ENCODE peak calls at places on chromosome 2, in six cellular contexts. M is lower lobe of right lung; T is iPS DF 6.9; V is CD4-positive, alpha-beta memory T cell; F is endodermal cell; U is mesendoderm. S is an unnamed sample.

GRCh38 chr2:108449410-108450200 is 599 bp downstream of the GCC2 start:
- DNase-seq in V (peak; percentile 53), U (peak; percentile 32), M (no peak), T (no peak), F (no peak), S (peak; percentile 21)

GRCh38 chr2:238916875-238917590 is 69.1 kb downstream of the TWIST2 start:
- DNase-seq in V (no peak), T (no peak), M (no peak), U (no peak), F (no peak), S (no peak)

GRCh38 chr2:239904496-239904895 is 120.6 kb downstream of the NDUFA10 start:
- DNase-seq in F (no peak), U (no peak), M (no peak), T (no peak), V (no peak), S (no peak)

GRCh38 chr2:135820003-135820618 is 16.9 kb downstream of the LCT start:
- DNase-seq in T (no peak), V (peak; percentile 28), F (no peak), M (no peak), U (no peak), S (no peak)

GRCh38 chr2:167048829-167049228 is 160.5 kb downstream of the XIRP2 start:
- DNase-seq in M (no peak), F (no peak), U (peak; percentile 55), V (no peak), T (peak; percentile 2), S (peak; percentile 5)

GRCh38 chr2:238684362-238685326 is 163.2 kb upstream of the TWIST2 start:
- DNase-seq in F (no peak), M (no peak), U (no peak), T (no peak), V (no peak), S (peak; percentile 99)

GRCh38 chr2:185978634-185979405 is 240.2 kb downstream of the FSIP2 start:
- DNase-seq in T (no peak), M (no peak), U (no peak), F (no peak), V (no peak), S (peak; percentile 90)

GRCh38 chr2:26017464-26018183 is 16.3 kb upstream of the RAB10 start:
- DNase-seq in T (no peak), F (no peak), V (no peak), M (no peak), U (no peak), S (no peak)

GRCh38 chr2:17918789-17919188 is 40.3 kb downstream of the KCNS3 start:
- DNase-seq in V (no peak), F (peak; percentile 62), U (peak; percentile 73), T (no peak), M (no peak), S (peak; percentile 1)

GRCh38 chr2:105393373-105394055 is 5.3 kb downstream of the FHL2 start:
- DNase-seq in V (no peak), T (no peak), M (no peak), U (no peak), F (no peak), S (no peak)

GRCh38 chr2:237440819-237441281 is 26.9 kb upstream of the COL6A3 start:
- DNase-seq in T (no peak), F (no peak), U (no peak), M (no peak), V (no peak), S (no peak)

GRCh38 chr2:15259356-15259756 is 301.8 kb downstream of the NBAS start:
- DNase-seq in T (peak; percentile 58), V (no peak), M (no peak), U (peak; percentile 68), F (peak; percentile 77), S (no peak)

GRCh38 chr2:121902616-121903015 is 147.2 kb downstream of the TSN start:
- DNase-seq in V (no peak), F (no peak), T (no peak), M (no peak), U (peak; percentile 11), S (no peak)

GRCh38 chr2:232713505-232713904 is 16.4 kb downstream of the GIGYF2 start:
- DNase-seq in F (no peak), V (no peak), M (no peak), T (no peak), U (no peak), S (no peak)

GRCh38 chr2:84532291-84532690 is 16.0 kb downstream of the DNAH6 start:
- DNase-seq in M (no peak), T (no peak), U (no peak), F (no peak), V (no peak), S (peak; percentile 10)

GRCh38 chr2:169107645-169108044 is 38.3 kb downstream of the DHRS9 start:
- DNase-seq in U (no peak), M (no peak), F (no peak), V (peak; percentile 77), T (no peak), S (no peak)

GRCh38 chr2:126775300-126775985 is 119.5 kb downstream of the GYPC start:
- DNase-seq in F (no peak), M (no peak), U (no peak), V (no peak), T (no peak), S (no peak)

GRCh38 chr2:171626949-171627348 is 60.3 kb upstream of the DYNC1I2 start:
- DNase-seq in M (no peak), T (no peak), U (peak; percentile 18), V (no peak), F (no peak), S (no peak)

GRCh38 chr2:187552959-187553681 is 1.1 kb downstream of the TFPI start:
- DNase-seq in U (no peak), M (no peak), V (no peak), T (no peak), F (no peak), S (peak; percentile 87)

GRCh38 chr2:9365498-9366019 is 57.8 kb downstream of the ITGB1BP1 start:
- DNase-seq in M (no peak), U (no peak), T (no peak), V (no peak), F (no peak), S (no peak)

GRCh38 chr2:235043762-235044500 is 92.1 kb downstream of the SH3BP4 start:
- DNase-seq in V (no peak), U (no peak), F (no peak), T (no peak), M (peak; percentile 81), S (no peak)

GRCh38 chr2:184555352-184555751 is 43.0 kb upstream of the ZNF804A start:
- DNase-seq in V (no peak), T (no peak), M (no peak), F (no peak), U (no peak), S (peak; percentile 1)

GRCh38 chr2:208112969-208113368 is 11.4 kb downstream of the CRYGD start:
- DNase-seq in V (no peak), U (peak; percentile 95), F (peak; percentile 92), T (no peak), M (no peak), S (peak; percentile 13)

GRCh38 chr2:218569038-218569431 is 396 bp downstream of the CNOT9 start:
- DNase-seq in V (peak; percentile 51), U (peak; percentile 72), F (no peak), M (peak; percentile 61), T (no peak), S (peak; percentile 49)

GRCh38 chr2:239884051-239884405 is 141.1 kb downstream of the NDUFA10 start:
- DNase-seq in T (no peak), V (no peak), U (no peak), F (peak; percentile 14), M (no peak), S (no peak)

GRCh38 chr2:105409717-105410116 is 10.9 kb upstream of the FHL2 start:
- DNase-seq in F (no peak), T (no peak), U (no peak), V (no peak), M (no peak), S (peak; percentile 99)

GRCh38 chr2:110679337-110679707 is 1.5 kb upstream of the BUB1 start:
- DNase-seq in V (no peak), M (peak; percentile 54), U (no peak), T (no peak), F (no peak), S (peak; percentile 2)
- H3K4me3 ChIP-seq in V (no peak overlapping the region), M (peak overlapping the region; percentile 83), U (no peak overlapping the region), T (no peak overlapping the region), F (peak overlapping the region; percentile 87), S (no peak overlapping the region)

DNA sequence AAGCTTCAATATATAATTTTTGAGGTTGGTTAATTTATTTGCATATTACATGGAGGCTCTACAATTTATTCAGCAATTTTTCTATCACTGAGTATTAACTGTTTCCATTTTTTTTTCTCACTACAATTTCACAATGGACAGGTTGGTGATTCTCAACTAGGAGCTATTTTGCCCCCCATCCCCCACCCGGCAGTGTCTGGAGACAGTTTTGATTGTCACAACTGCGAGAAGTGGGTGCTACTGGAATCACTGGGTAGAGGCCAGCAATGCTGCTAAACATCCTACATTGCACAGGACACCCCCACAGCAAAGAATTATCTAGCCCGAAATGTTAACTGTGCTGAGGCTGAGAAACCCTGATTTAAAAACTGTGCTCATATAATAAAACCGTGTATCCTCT is 82.6 kb downstream of the CCDC93 start:
- DNase-seq in F (no peak), M (no peak), U (no peak), V (no peak), T (no peak), S (no peak)
- H3K36me3 ChIP-seq in F (peaks cover 72% of the 10 kb centered on the region), M (peaks cover 73% of the 10 kb centered on the region), U (no peaks in the 10 kb centered on the region), V (peaks cover 61% of the 10 kb centered on the region), T (peaks cover 13% of the 10 kb centered on the region), S (peaks cover 16% of the 10 kb centered on the region)

DNA sequence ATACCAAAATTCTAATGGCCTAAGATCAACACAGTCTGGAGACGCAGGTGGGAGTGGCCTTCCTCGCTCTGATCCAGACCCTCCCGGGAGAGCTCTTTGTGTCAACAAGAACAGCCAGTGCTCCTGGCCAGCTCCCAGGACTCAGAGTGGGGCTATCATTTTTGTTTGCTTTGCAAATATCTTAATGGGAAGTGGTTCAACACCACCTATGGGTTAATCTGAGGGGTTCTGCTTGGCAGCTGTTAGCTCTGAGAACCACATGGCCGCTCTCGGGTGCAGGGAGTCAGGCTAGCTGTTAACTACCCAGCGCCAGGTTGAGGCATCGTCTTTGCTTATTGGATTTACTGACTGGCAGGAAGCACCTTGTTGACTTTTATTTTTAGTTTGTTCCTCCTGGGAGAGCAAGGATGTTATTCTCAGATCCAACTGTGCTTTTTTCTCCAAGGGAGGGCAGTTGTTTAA is 184.8 kb upstream of the SP5 start:
- DNase-seq in U (peak; percentile 93), F (peak; percentile 90), M (peak; percentile 84), T (no peak), V (no peak), S (peak; percentile 22)
- H3K4me3 ChIP-seq in U (no peak overlapping the region), F (peak overlapping the region; percentile 62), M (peak overlapping the region; percentile 1), T (no peak overlapping the region), V (no peak overlapping the region), S (no peak overlapping the region)

DNA sequence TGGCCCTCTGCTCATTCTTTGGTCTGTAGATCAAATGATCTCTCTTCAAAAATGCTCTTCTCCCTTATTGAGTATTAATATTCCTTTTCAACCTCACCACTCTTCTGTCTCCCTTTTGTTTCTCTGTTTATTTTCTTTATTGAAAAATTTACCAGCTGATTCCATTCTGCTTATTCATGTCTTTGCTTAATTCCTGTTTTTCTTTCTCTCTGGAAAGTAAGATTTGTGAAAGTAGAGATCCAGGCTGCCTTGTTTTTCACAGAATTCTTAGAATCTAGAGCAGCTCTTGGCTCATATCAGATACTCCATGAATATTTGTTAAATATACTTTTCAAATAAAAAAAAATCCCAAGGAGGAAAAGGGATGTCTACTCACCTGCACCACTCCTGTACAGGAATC is 157.0 kb downstream of the DOCK10 start:
- DNase-seq in F (no peak), U (no peak), V (no peak), T (no peak), M (no peak), S (no peak)
- H3K36me3 ChIP-seq in F (no peaks in the 10 kb centered on the region), U (no peaks in the 10 kb centered on the region), V (peaks cover 68% of the 10 kb centered on the region), T (no peaks in the 10 kb centered on the region), M (no peaks in the 10 kb centered on the region), S (no peaks in the 10 kb centered on the region)

GRCh38 chr2:178324072-178324471 is 126.9 kb downstream of the PRKRA start:
- DNase-seq in F (no peak), M (peak; percentile 64), V (no peak), T (no peak), U (no peak), S (no peak)
- H3K4me3 ChIP-seq in F (no peak overlapping the region), M (peak overlapping the region; percentile 17), V (no peak overlapping the region), T (no peak overlapping the region), U (no peak overlapping the region), S (no peak overlapping the region)